ENCODE peak calls at places on chromosomes 13 and 19, in eight cellular contexts. C is neural progenitor cell, X is hepatocyte, Z is PC-3, Q is HCT116, Y is SK-N-SH, B is MM.1S, J is OCI-LY7. R is an unnamed sample. For H3K79me2, the result is how much of the 10 kb centered on the place peaks cover.

GRCh38 chr19:54905908-54906511 is at the start of gene NCR1:
- DNase-seq in C (no peak), X (no peak), Z (no peak), Q (no peak), Y (no peak), B (no peak), J (no peak), R (peak)

GRCh38 chr19:41703602-41704293 is 4.7 kb upstream of the CEACAM5 start:
- DNase-seq in C (no peak), X (no peak), Z (no peak), Q (no peak), Y (no peak), B (no peak), J (no peak), R (no peak)

GRCh38 chr19:45154064-45154827 is 6.5 kb downstream of the NKPD1 start:
- DNase-seq in C (no peak), X (peak), Z (peak), Q (peak), Y (no peak), B (no peak), J (no peak), R (no peak)

GRCh38 chr13:30529085-30529815 is 63.5 kb upstream of the HMGB1 start:
- DNase-seq in C (no peak), X (no peak), Z (no peak), Q (no peak), Y (no peak), B (no peak), J (no peak), R (no peak)

GRCh38 chr13:112791662-112792440 is 102.0 kb downstream of the ATP11A start:
- DNase-seq in C (no peak), X (no peak), Z (no peak), Q (peak), Y (no peak), B (no peak), J (no peak), R (no peak)

GRCh38 chr13:27624071-27624470 is 2.4 kb downstream of the POLR1D start:
- DNase-seq in C (no peak), X (no peak), Z (no peak), Q (no peak), Y (no peak), B (no peak), J (no peak), R (no peak)

GRCh38 chr13:111904701-111905608 is 162.0 kb upstream of the SOX1 start:
- DNase-seq in C (no peak), X (no peak), Z (no peak), Q (peak), Y (no peak), B (no peak), J (no peak), R (peak)

GRCh38 chr13:60583911-60584753 is 187.1 kb downstream of the TDRD3 start:
- DNase-seq in C (peak), X (no peak), Z (peak), Q (no peak), Y (no peak), B (no peak), J (no peak), R (peak)

GRCh38 chr13:72960541-72960940 is 98.3 kb upstream of the KLF5 start:
- DNase-seq in C (no peak), X (peak), Z (peak), Q (no peak), Y (no peak), B (no peak), J (no peak), R (peak)

GRCh38 chr13:74528751-74529513 is 394.7 kb upstream of the KLF12 start:
- DNase-seq in C (no peak), X (no peak), Z (peak), Q (no peak), Y (no peak), B (no peak), J (no peak), R (no peak)

GRCh38 chr19:52453324-52454094 is at the start of gene ZNF578:
- DNase-seq in C (no peak), X (no peak), Z (no peak), Q (no peak), Y (peak), B (no peak), J (no peak), R (peak)

GRCh38 chr13:89695343-89696257 is 1651.9 kb upstream of the MIR17HG start:
- DNase-seq in C (peak), X (peak), Z (peak), Q (peak), Y (peak), B (peak), J (peak), R (peak)

GRCh38 chr13:20051366-20051765 is 92.8 kb downstream of the ZMYM2 start:
- DNase-seq in C (no peak), X (no peak), Z (no peak), Q (no peak), Y (no peak), B (no peak), J (no peak), R (no peak)

GRCh38 chr19:10701955-10702307 is 692 bp downstream of the QTRT1 start:
- DNase-seq in C (peak), X (peak), Z (peak), Q (no peak), Y (peak), B (peak), J (peak), R (peak)

GRCh38 chr13:37510441-37510840 is 88.1 kb downstream of the POSTN start:
- DNase-seq in C (no peak), X (no peak), Z (no peak), Q (no peak), Y (no peak), B (no peak), J (no peak), R (no peak)

GRCh38 chr13:111565400-111565799 is 245.0 kb downstream of the TEX29 start:
- DNase-seq in C (no peak), X (no peak), Z (no peak), Q (no peak), Y (no peak), B (no peak), J (no peak), R (no peak)

GRCh38 chr13:40026174-40026585 is 370.7 kb downstream of the COG6 start:
- DNase-seq in C (no peak), X (no peak), Z (no peak), Q (no peak), Y (no peak), B (peak), J (no peak), R (no peak)

GRCh38 chr13:94168784-94169512 is 310.5 kb downstream of the DCT start:
- DNase-seq in C (no peak), X (no peak), Z (no peak), Q (no peak), Y (no peak), B (no peak), J (no peak), R (no peak)

GRCh38 chr19:51093066-51093465 is 10.4 kb upstream of the KLK14 start:
- DNase-seq in C (no peak), X (no peak), Z (no peak), Q (no peak), Y (no peak), B (no peak), J (no peak), R (no peak)

GRCh38 chr13:39269411-39269810 is 231.2 kb downstream of the NHLRC3 start:
- DNase-seq in C (no peak), X (no peak), Z (no peak), Q (no peak), Y (no peak), B (no peak), J (no peak), R (no peak)

GRCh38 chr13:50452761-50453160 is 390.7 kb downstream of the DLEU7 start:
- DNase-seq in C (no peak), X (no peak), Z (no peak), Q (no peak), Y (no peak), B (no peak), J (no peak), R (no peak)

GRCh38 chr13:72890546-72890945 is 108.6 kb downstream of the PIBF1 start:
- DNase-seq in C (no peak), X (no peak), Z (peak), Q (no peak), Y (no peak), B (no peak), J (no peak), R (no peak)

GRCh38 chr19:49362048-49362925 is at the start of gene TEAD2:
- DNase-seq in C (peak), X (peak), Z (peak), Q (no peak), Y (peak), B (no peak), J (no peak), R (peak)

GRCh38 chr13:35848316-35848715 is 282.9 kb downstream of the DCLK1 start:
- DNase-seq in C (no peak), X (peak), Z (no peak), Q (no peak), Y (no peak), B (no peak), J (no peak), R (no peak)

GRCh38 chr19:42332059-42332458 is 6.6 kb downstream of the MEGF8 start:
- DNase-seq in C (no peak), X (no peak), Z (no peak), Q (no peak), Y (no peak), B (no peak), J (no peak), R (no peak)

GRCh38 chr19:17555929-17556813 is 722 bp downstream of the COLGALT1 start:
- DNase-seq in C (peak), X (peak), Z (peak), Q (no peak), Y (peak), B (peak), J (peak), R (peak)

GRCh38 chr19:19165396-19165795 is 4.7 kb downstream of the MEF2B start:
- DNase-seq in C (no peak), X (no peak), Z (no peak), Q (no peak), Y (no peak), B (no peak), J (no peak), R (no peak)

GRCh38 chr13:42279986-42280385 is 8.0 kb downstream of the AKAP11 start:
- DNase-seq in C (no peak), X (no peak), Z (no peak), Q (no peak), Y (no peak), B (no peak), J (no peak), R (no peak)

GRCh38 chr13:42275506-42275905 is 3.6 kb downstream of the AKAP11 start:
- DNase-seq in C (no peak), X (no peak), Z (no peak), Q (no peak), Y (no peak), B (no peak), J (peak), R (no peak)

GRCh38 chr13:42276683-42277082 is 4.7 kb downstream of the AKAP11 start:
- DNase-seq in C (no peak), X (peak), Z (no peak), Q (no peak), Y (no peak), B (no peak), J (peak), R (no peak)

GRCh38 chr13:42279080-42279479 is 7.1 kb downstream of the AKAP11 start:
- DNase-seq in C (no peak), X (no peak), Z (no peak), Q (no peak), Y (no peak), B (no peak), J (peak), R (no peak)

GRCh38 chr13:42277618-42278276 is 5.8 kb downstream of the AKAP11 start:
- DNase-seq in C (no peak), X (no peak), Z (no peak), Q (no peak), Y (no peak), B (no peak), J (no peak), R (no peak)
- TF ChIP-seq EZH2phosphoT487 in C (no peak), X (no peak), Z (no peak), Q (no peak), Y (no peak), B (no peak), J (no peak), R (no peak)

GRCh38 chr13:95300625-95301134 is 571 bp downstream of the ABCC4 start:
- DNase-seq in C (peak), X (peak), Z (peak), Q (peak), Y (peak), B (peak), J (peak), R (peak)
- TF ChIP-seq CTCF in C (peak), X (no peak), Z (no peak), Q (no peak), Y (peak), B (peak), J (peak), R (no peak)

DNA sequence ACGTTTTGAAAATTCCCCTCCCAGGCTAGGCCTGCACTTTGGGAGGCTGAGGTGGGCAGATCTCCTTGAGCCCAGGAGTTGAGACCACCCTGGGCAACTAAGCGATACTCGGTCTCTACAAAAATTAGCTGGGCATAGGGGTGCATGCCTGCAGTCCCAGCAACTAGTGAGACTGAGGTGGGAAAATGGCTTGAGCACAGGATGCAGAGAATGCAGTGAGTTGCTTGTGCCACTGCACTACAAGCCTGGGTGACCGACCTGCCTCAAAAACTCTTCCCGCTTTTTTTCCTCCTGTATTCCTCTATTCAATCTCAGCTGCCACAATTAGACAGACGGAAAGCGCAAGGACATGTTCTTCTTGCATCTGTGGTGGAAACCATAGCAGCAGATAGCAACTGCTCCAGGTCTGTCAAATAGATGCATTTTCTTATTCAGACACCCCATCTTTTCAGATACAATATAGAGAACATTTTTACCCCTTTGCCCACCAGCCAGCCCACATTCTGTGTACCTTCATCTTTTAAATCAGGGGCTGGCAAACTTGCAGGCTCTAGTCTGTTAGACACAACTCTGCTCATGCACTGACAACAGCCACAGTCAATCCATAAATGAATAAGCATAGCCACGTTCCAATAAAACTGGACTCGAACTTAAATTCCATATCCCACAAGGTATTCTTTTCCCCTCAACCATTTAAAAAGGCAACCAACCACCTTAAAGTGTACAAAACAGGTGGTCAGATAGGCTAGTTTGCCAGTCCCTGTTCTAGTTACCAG is 4.8 kb downstream of the TPT1 start:
- DNase-seq in C (no peak), X (no peak), Z (no peak), Q (no peak), Y (no peak), B (no peak), J (no peak), R (peak)
- H3K79me2 ChIP-seq in C (under half), X (half or more), Z (under half), Q (half or more), Y (half or more), B (under half), J (half or more), R (under half)

GRCh38 chr19:38634757-38635482 is 12.5 kb upstream of the ACTN4 start:
- DNase-seq in C (peak), X (peak), Z (peak), Q (no peak), Y (peak), B (peak), J (peak), R (peak)
- TF ChIP-seq EZH2phosphoT487 in C (no peak), X (no peak), Z (no peak), Q (no peak), Y (no peak), B (no peak), J (no peak), R (no peak)

GRCh38 chr13:51938454-51938853 is 72.8 kb downstream of the ATP7B start:
- DNase-seq in C (no peak), X (no peak), Z (no peak), Q (no peak), Y (no peak), B (no peak), J (no peak), R (no peak)

GRCh38 chr13:51934461-51935087 is 72.8 kb downstream of the CCDC70 start:
- DNase-seq in C (no peak), X (no peak), Z (no peak), Q (no peak), Y (no peak), B (no peak), J (no peak), R (no peak)

GRCh38 chr13:51933466-51934058 is 71.8 kb downstream of the CCDC70 start:
- DNase-seq in C (no peak), X (no peak), Z (no peak), Q (no peak), Y (no peak), B (no peak), J (no peak), R (no peak)

GRCh38 chr13:51937320-51938290 is 73.6 kb downstream of the ATP7B start:
- DNase-seq in C (no peak), X (no peak), Z (no peak), Q (no peak), Y (no peak), B (no peak), J (no peak), R (no peak)

DNA sequence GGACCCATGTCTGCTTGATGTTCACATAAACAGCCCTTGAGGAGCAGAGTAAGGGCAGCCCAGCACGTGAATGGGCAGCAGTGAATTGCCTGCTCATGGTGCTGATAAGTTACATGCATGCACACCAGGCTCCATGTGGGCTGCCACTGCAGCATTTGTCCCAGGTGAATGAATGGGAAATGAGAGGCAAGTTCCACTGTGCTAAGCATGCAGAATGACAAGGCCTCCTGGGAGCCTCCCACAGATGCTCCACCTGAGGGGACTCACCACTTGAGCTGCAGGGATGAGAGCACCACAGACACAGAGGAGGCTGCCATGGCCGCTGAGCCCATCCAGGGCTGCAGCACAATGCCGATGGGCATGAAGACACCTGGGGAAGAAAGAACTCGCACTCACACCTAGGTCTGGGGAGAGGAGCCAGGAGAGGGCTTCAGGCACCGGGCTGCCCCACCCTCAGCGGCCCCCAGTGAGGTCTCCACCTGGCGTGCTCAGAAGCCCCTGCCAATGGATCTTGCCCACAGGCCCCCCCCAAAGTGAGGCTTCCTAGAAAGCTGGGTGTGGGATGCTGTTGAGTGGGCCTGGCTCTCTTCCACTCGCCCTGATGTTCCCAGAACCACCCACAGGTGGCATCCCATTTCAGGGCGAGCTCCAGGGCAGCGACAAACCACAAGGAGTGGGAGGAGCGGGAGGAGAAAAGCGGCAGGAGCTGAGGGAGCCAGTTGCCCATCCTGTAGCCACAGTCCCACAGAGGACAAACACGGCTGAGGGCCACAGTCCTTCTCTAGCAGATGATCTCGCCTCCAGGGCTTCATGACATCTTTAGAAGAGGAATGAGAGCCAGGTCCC is 73.8 kb downstream of the CCDC70 start:
- DNase-seq in C (peak), X (peak), Z (peak), Q (peak), Y (peak), B (no peak), J (no peak), R (peak)
- TF ChIP-seq CTCF in C (peak), X (peak), Z (peak), Q (peak), Y (peak), B (no peak), J (peak), R (peak)

GRCh38 chr13:43030548-43030947 is 7.2 kb downstream of the DNAJC15 start:
- DNase-seq in C (no peak), X (no peak), Z (no peak), Q (no peak), Y (no peak), B (no peak), J (no peak), R (no peak)

GRCh38 chr13:43021926-43022670 is 1.3 kb upstream of the DNAJC15 start:
- DNase-seq in C (no peak), X (no peak), Z (no peak), Q (no peak), Y (no peak), B (no peak), J (no peak), R (no peak)

GRCh38 chr13:43020794-43021193 is 2.6 kb upstream of the DNAJC15 start:
- DNase-seq in C (no peak), X (no peak), Z (peak), Q (no peak), Y (no peak), B (no peak), J (no peak), R (no peak)

GRCh38 chr13:43023244-43023931 is at the start of gene DNAJC15:
- DNase-seq in C (peak), X (peak), Z (peak), Q (peak), Y (peak), B (peak), J (peak), R (peak)

DNA sequence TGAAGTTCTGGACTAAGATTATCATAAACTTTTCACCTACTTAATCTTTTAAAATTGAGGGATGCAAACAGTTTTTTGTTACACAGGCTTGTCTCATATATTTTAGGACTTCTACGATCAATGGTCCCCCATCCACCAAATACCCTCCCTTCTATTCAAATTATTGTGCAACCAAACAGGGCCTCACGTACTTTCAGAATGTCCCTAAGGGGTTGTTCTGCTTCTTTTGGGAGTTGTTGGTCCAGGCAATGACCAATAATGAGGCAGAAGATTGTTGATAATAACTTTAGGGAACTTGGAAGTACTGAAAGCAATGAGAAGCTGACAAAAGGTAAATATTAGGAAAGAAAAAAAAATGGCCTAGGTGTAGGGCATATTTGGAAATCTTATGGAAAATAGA is 2.9 kb downstream of the DNAJC15 start:
- DNase-seq in C (no peak), X (no peak), Z (no peak), Q (no peak), Y (no peak), B (no peak), J (no peak), R (no peak)
- H3K79me2 ChIP-seq in C (under half), X (under half), Z (under half), Q (under half), Y (under half), B (half or more), J (under half), R (half or more)

DNA sequence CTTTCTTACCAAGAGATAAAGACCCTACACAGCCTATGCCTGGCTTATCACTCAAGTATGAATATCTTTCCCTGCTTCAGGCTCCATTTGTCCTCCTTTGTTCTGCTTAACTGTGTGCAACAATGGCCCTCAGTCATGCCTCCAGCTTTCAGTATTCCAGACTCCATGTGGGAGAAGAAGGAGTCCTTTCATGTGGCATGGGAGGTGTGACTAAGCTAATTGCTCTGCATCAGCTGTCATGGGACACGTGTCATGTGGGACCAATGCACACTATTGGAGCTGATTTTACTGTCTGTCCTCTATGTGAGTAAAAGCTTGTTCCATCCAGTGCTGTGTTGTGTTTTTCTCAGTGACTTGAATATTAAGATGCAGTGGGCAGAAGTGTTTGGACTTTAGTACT is 1198.3 kb downstream of the OLFM4 start:
- DNase-seq in C (no peak), X (no peak), Z (no peak), Q (no peak), Y (no peak), B (no peak), J (no peak), R (no peak)
- TF ChIP-seq EZH2phosphoT487 in C (no peak), X (no peak), Z (no peak), Q (no peak), Y (no peak), B (no peak), J (no peak), R (no peak)

R was measured in GM23338.